ENCODE peak calls at places on chromosome 14, in nine cellular contexts. L is tibial nerve, Q is thoracic aorta, Z is fibroblast of pulmonary artery, D is A549, O is H1, V is AG10803, R is breast epithelium, G is IMR-90. H is an unnamed sample.

GRCh38 chr14:50904719-50905118 is 32.9 kb downstream of the ABHD12B start:
- DNase-seq in L (no peak), O (no peak), G (no peak), V (no peak), Z (no peak), Q (no peak), D (no peak), R (no peak), H (no peak)

GRCh38 chr14:66944872-66945271 is 244.4 kb upstream of the GARIN2 start:
- DNase-seq in R (no peak), Q (no peak), Z (peak; percentile 54), O (no peak), G (peak; percentile 41), D (no peak), V (peak; percentile 20), L (no peak), H (peak; percentile 29)

GRCh38 chr14:24366664-24367505 is 1.1 kb upstream of the NFATC4 start:
- DNase-seq in R (peak; percentile 92), V (peak; percentile 99), L (peak; percentile 84), O (peak; percentile 94), Q (peak; percentile 59), D (peak; percentile 43), G (peak; percentile 89), Z (peak; percentile 96), H (peak; percentile 85)

GRCh38 chr14:20302042-20302761 is 3.5 kb downstream of the TTC5 start:
- DNase-seq in O (no peak), Z (peak; percentile 27), R (no peak), G (peak; percentile 61), D (no peak), L (no peak), Q (no peak), V (peak; percentile 20), H (no peak)

GRCh38 chr14:103123634-103124500 is 606 bp downstream of the TNFAIP2 start:
- DNase-seq in D (no peak), O (peak; percentile 82), G (no peak), L (peak; percentile 54), Z (peak; percentile 41), R (no peak), Q (no peak), V (peak; percentile 48), H (no peak)

GRCh38 chr14:103628221-103628683 is 759 bp upstream of the KLC1 start:
- DNase-seq in O (peak; percentile 78), G (peak; percentile 79), L (peak; percentile 51), Q (no peak), D (peak; percentile 72), Z (peak; percentile 71), R (peak; percentile 69), V (peak; percentile 79), H (peak; percentile 77)

GRCh38 chr14:36254020-36254614 is 66.3 kb downstream of the MBIP start:
- DNase-seq in V (peak; percentile 13), Z (peak; percentile 19), Q (no peak), G (peak; percentile 19), O (peak; percentile 52), L (no peak), R (no peak), D (no peak), H (no peak)

GRCh38 chr14:99509871-99510555 is 28.8 kb downstream of the CCNK start:
- DNase-seq in V (no peak), Q (no peak), Z (no peak), R (no peak), D (no peak), L (no peak), G (no peak), O (no peak), H (no peak)

GRCh38 chr14:99387880-99388279 is 92.8 kb downstream of the SETD3 start:
- DNase-seq in L (no peak), Q (no peak), G (no peak), V (no peak), Z (no peak), D (no peak), R (no peak), O (no peak), H (no peak)

GRCh38 chr14:51455041-51455835 is 196.5 kb upstream of the FRMD6 start:
- DNase-seq in R (no peak), G (no peak), Z (no peak), D (no peak), L (no peak), O (no peak), Q (no peak), V (no peak), H (no peak)

GRCh38 chr14:63642229-63642611 is 549 bp upstream of the WDR89 start:
- DNase-seq in L (peak; percentile 63), Z (peak; percentile 98), G (peak; percentile 96), D (peak; percentile 90), Q (peak; percentile 67), R (peak; percentile 72), V (peak; percentile 94), O (no peak), H (peak; percentile 61)

GRCh38 chr14:54754623-54755386 is 147.8 kb downstream of the GCH1 start:
- DNase-seq in Q (no peak), R (no peak), D (no peak), L (no peak), Z (no peak), O (no peak), V (no peak), G (no peak), H (no peak)

GRCh38 chr14:106530031-106530422 is 1003.6 kb downstream of the TMEM121 start:
- DNase-seq in O (no peak), Q (no peak), D (no peak), L (no peak), V (no peak), R (no peak), Z (no peak), G (no peak), H (no peak)

GRCh38 chr14:106528717-106529116 is 1002.3 kb downstream of the TMEM121 start:
- DNase-seq in G (no peak), D (no peak), R (no peak), Z (no peak), L (no peak), O (no peak), V (no peak), Q (no peak), H (no peak)

DNA sequence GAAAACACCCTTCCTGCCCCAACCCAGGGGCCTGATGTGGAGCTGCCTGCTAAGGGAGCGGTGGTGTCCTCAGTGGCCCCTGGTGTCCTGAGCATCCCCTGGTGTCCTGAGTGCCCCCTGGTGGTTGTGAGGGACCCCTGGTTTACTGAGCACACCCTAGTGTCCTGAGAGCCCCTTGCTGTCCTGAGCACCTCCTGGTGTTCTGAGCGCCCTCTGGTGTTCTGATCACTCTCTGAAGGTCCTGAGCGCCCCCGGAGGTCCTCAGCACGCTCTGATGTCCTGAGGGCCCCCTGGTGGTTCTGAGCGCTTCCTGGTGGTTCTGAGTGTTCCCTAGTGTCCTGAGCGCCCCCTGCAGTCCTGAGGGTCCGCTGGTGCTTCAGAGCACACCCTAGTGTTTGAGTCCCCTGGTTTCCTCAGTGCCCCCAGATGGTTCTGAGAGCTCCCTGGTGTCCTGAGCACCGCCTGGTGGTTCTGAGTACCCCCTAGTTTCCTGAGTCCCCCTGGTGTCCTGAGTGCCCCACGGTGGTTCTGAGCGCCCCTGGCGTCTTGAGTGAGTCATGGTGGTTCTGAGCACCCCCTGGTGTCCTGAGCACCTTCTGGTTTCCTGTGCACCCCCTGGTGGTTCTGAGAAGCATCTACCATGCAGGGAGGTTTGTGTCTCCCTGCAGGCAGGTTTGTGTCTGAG is 1004.2 kb downstream of the TMEM121 start:
- DNase-seq in O (no peak), Z (no peak), V (no peak), L (no peak), D (no peak), R (no peak), Q (no peak), G (no peak), H (no peak)
- TF ChIP-seq CTCF in O (peak; percentile 49), Z (no peak), V (no peak), L (no peak), D (no peak), R (no peak), Q (no peak), G (no peak), H (no peak)

GRCh38 chr14:53663709-53664108 is 292.9 kb downstream of the BMP4 start:
- DNase-seq in V (peak; percentile 1), Q (no peak), L (no peak), R (no peak), G (peak; percentile 9), D (peak; percentile 6), Z (peak; percentile 40), O (peak; percentile 48), H (peak; percentile 56)
- TF ChIP-seq CTCF in V (peak; percentile 42), Q (no peak), L (no peak), R (no peak), G (peak; percentile 38), D (peak; percentile 31), Z (peak; percentile 57), O (peak; percentile 64), H (peak; percentile 20)

GRCh38 chr14:92510972-92511371 is 2.6 kb upstream of the RIN3 start:
- DNase-seq in Q (no peak), O (no peak), L (no peak), Z (no peak), G (no peak), R (no peak), D (no peak), V (no peak), H (no peak)
- TF ChIP-seq CTCF in Q (no peak), O (peak; percentile 69), L (no peak), Z (no peak), G (no peak), R (no peak), D (no peak), V (no peak), H (no peak)

DNA sequence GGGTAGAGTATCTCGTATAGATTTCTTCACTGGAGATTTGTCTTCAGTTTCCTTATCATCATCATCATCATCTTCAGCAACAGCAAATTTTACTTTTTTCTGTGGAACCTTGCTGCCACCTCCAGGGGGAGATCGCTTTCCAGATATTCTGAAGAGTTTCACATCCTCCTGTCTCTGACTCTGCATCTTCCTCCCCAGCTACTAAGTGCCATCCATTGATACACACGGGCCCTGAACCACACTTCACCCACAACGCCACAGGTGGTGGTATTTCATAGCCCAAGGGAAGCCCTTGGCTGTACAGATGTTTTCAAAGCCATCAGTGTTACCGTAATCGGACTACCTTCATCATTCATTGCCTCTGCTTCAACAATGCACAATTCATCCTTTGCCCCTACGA is 82.2 kb downstream of the PPP2R5C start:
- DNase-seq in R (no peak), O (no peak), Z (no peak), L (no peak), D (no peak), Q (no peak), G (no peak), V (no peak), H (no peak)
- TF ChIP-seq CTCF in R (peak; percentile 12), O (peak; percentile 40), Z (peak; percentile 5), L (no peak), D (peak; percentile 29), Q (no peak), G (peak; percentile 30), V (peak; percentile 39), H (peak; percentile 12)

DNA sequence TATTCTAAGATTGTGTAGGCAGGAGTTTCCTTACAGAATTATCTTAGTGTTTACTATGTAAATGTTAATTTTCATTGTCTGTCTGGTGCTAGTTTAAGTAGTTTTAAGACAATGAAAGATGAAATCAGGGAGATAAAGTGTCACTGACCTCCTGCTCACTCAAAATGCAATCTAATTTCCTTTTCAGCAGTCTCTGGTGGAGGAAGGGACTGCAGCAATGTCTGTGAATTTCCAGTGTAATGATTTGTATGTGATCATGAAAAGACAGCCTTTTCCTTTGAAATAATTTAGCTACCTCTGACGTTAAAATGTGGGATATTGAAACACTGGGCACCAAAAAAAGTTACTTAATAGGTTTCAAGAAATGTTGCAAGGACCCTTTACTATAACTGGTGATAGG is 779.7 kb upstream of the FLRT2 start:
- DNase-seq in Q (no peak), G (no peak), L (no peak), Z (no peak), O (no peak), V (no peak), D (no peak), R (no peak), H (no peak)
- TF ChIP-seq CTCF in Q (no peak), G (no peak), L (no peak), Z (no peak), O (no peak), V (no peak), D (no peak), R (no peak), H (no peak)